ENCODE peak calls at places on chromosomes 16 and 17, in six cellular contexts. One of them, this sample, is unnamed.

GRCh38 chr17:81333626-81334368 is 38.7 kb upstream of the SLC38A10 start:
- DNase-seq in left ventricle myocardium inferior: no peak
- DNase-seq in activated B cell treated with CpG ODN at 0.5 μM for 24 hours: no peak
- DNase-seq in endodermal cell: no peak
- DNase-seq in Caco-2: no peak
- DNase-seq in HFFc6: no peak
- DNase-seq in this sample: no peak

GRCh38 chr16:13936596-13937081 is 16.7 kb downstream of the ERCC4 start:
- DNase-seq in left ventricle myocardium inferior: no peak
- DNase-seq in activated B cell treated with CpG ODN at 0.5 μM for 24 hours: no peak
- DNase-seq in endodermal cell: no peak
- DNase-seq in Caco-2: peak; percentile 47
- DNase-seq in HFFc6: peak; percentile 57
- DNase-seq in this sample: no peak

GRCh38 chr17:7767425-7768021 is 50.0 kb downstream of the DNAH2 start:
- DNase-seq in left ventricle myocardium inferior: no peak
- DNase-seq in activated B cell treated with CpG ODN at 0.5 μM for 24 hours: no peak
- DNase-seq in endodermal cell: peak; percentile 72
- DNase-seq in Caco-2: no peak
- DNase-seq in HFFc6: no peak
- DNase-seq in this sample: no peak

GRCh38 chr17:70535986-70536385 is 366.7 kb downstream of the KCNJ2 start:
- DNase-seq in left ventricle myocardium inferior: no peak
- DNase-seq in activated B cell treated with CpG ODN at 0.5 μM for 24 hours: no peak
- DNase-seq in endodermal cell: no peak
- DNase-seq in Caco-2: no peak
- DNase-seq in HFFc6: no peak
- DNase-seq in this sample: no peak

GRCh38 chr17:49218941-49219913 is 8.7 kb downstream of the ABI3 start:
- DNase-seq in left ventricle myocardium inferior: peak; percentile 27
- DNase-seq in activated B cell treated with CpG ODN at 0.5 μM for 24 hours: peak; percentile 44
- DNase-seq in endodermal cell: peak; percentile 83
- DNase-seq in Caco-2: peak; percentile 62
- DNase-seq in HFFc6: no peak
- DNase-seq in this sample: no peak

GRCh38 chr17:32386844-32387243 is 36.9 kb downstream of the ZNF207 start:
- DNase-seq in left ventricle myocardium inferior: no peak
- DNase-seq in activated B cell treated with CpG ODN at 0.5 μM for 24 hours: no peak
- DNase-seq in endodermal cell: no peak
- DNase-seq in Caco-2: no peak
- DNase-seq in HFFc6: no peak
- DNase-seq in this sample: no peak

GRCh38 chr17:41067281-41067680 is 1.6 kb upstream of the KRTAP2-4 start:
- DNase-seq in left ventricle myocardium inferior: no peak
- DNase-seq in activated B cell treated with CpG ODN at 0.5 μM for 24 hours: no peak
- DNase-seq in endodermal cell: no peak
- DNase-seq in Caco-2: no peak
- DNase-seq in HFFc6: peak; percentile 43
- DNase-seq in this sample: no peak

GRCh38 chr17:77555741-77556291 is 402.7 kb upstream of the TNRC6C start:
- DNase-seq in left ventricle myocardium inferior: no peak
- DNase-seq in activated B cell treated with CpG ODN at 0.5 μM for 24 hours: no peak
- DNase-seq in endodermal cell: no peak
- DNase-seq in Caco-2: no peak
- DNase-seq in HFFc6: no peak
- DNase-seq in this sample: no peak

GRCh38 chr17:2067559-2067958 is 12.7 kb downstream of the HIC1 start:
- DNase-seq in left ventricle myocardium inferior: no peak
- DNase-seq in activated B cell treated with CpG ODN at 0.5 μM for 24 hours: no peak
- DNase-seq in endodermal cell: no peak
- DNase-seq in Caco-2: no peak
- DNase-seq in HFFc6: no peak
- DNase-seq in this sample: no peak

GRCh38 chr17:78993241-78993956 is 13.7 kb upstream of the LGALS3BP start:
- DNase-seq in left ventricle myocardium inferior: no peak
- DNase-seq in activated B cell treated with CpG ODN at 0.5 μM for 24 hours: peak; percentile 40
- DNase-seq in endodermal cell: peak; percentile 94
- DNase-seq in Caco-2: peak; percentile 60
- DNase-seq in HFFc6: no peak
- DNase-seq in this sample: no peak

GRCh38 chr17:56699186-56699895 is 105.8 kb downstream of the NOG start:
- DNase-seq in left ventricle myocardium inferior: peak; percentile 19
- DNase-seq in activated B cell treated with CpG ODN at 0.5 μM for 24 hours: no peak
- DNase-seq in endodermal cell: peak; percentile 97
- DNase-seq in Caco-2: peak; percentile 88
- DNase-seq in HFFc6: peak; percentile 99
- DNase-seq in this sample: peak; percentile 89

GRCh38 chr17:82871056-82871775 is 31.4 kb upstream of the ZNF750 start:
- DNase-seq in left ventricle myocardium inferior: no peak
- DNase-seq in activated B cell treated with CpG ODN at 0.5 μM for 24 hours: peak; percentile 68
- DNase-seq in endodermal cell: no peak
- DNase-seq in Caco-2: no peak
- DNase-seq in HFFc6: no peak
- DNase-seq in this sample: no peak

GRCh38 chr17:77353684-77354419 is 213.1 kb downstream of the SEC14L1 start:
- DNase-seq in left ventricle myocardium inferior: no peak
- DNase-seq in activated B cell treated with CpG ODN at 0.5 μM for 24 hours: no peak
- DNase-seq in endodermal cell: peak; percentile 51
- DNase-seq in Caco-2: no peak
- DNase-seq in HFFc6: no peak
- DNase-seq in this sample: peak; percentile 73

GRCh38 chr16:57775661-57776469 is 26.4 kb downstream of the KIFC3 start:
- DNase-seq in left ventricle myocardium inferior: no peak
- DNase-seq in activated B cell treated with CpG ODN at 0.5 μM for 24 hours: no peak
- DNase-seq in endodermal cell: peak; percentile 99
- DNase-seq in Caco-2: peak; percentile 70
- DNase-seq in HFFc6: no peak
- DNase-seq in this sample: no peak

GRCh38 chr16:85077576-85078125 is 34.6 kb downstream of the CIBAR2 start:
- DNase-seq in left ventricle myocardium inferior: no peak
- DNase-seq in activated B cell treated with CpG ODN at 0.5 μM for 24 hours: no peak
- DNase-seq in endodermal cell: no peak
- DNase-seq in Caco-2: no peak
- DNase-seq in HFFc6: no peak
- DNase-seq in this sample: no peak

GRCh38 chr17:59530561-59530960 is 34.8 kb upstream of the DHX40 start:
- DNase-seq in left ventricle myocardium inferior: no peak
- DNase-seq in activated B cell treated with CpG ODN at 0.5 μM for 24 hours: no peak
- DNase-seq in endodermal cell: no peak
- DNase-seq in Caco-2: no peak
- DNase-seq in HFFc6: no peak
- DNase-seq in this sample: no peak

GRCh38 chr17:44220211-44221071 is 966 bp upstream of the UBTF start:
- DNase-seq in left ventricle myocardium inferior: peak; percentile 51
- DNase-seq in activated B cell treated with CpG ODN at 0.5 μM for 24 hours: peak; percentile 65
- DNase-seq in endodermal cell: peak; percentile 81
- DNase-seq in Caco-2: no peak
- DNase-seq in HFFc6: no peak
- DNase-seq in this sample: no peak

GRCh38 chr16:16124974-16125373 is 98.3 kb downstream of the ABCC6 start:
- DNase-seq in left ventricle myocardium inferior: no peak
- DNase-seq in activated B cell treated with CpG ODN at 0.5 μM for 24 hours: no peak
- DNase-seq in endodermal cell: no peak
- DNase-seq in Caco-2: no peak
- DNase-seq in HFFc6: no peak
- DNase-seq in this sample: no peak

GRCh38 chr17:7703584-7704574 is 1.1 kb upstream of the EFNB3 start:
- DNase-seq in left ventricle myocardium inferior: no peak
- DNase-seq in activated B cell treated with CpG ODN at 0.5 μM for 24 hours: no peak
- DNase-seq in endodermal cell: peak; percentile 96
- DNase-seq in Caco-2: peak; percentile 44
- DNase-seq in HFFc6: no peak
- DNase-seq in this sample: no peak

GRCh38 chr17:40178021-40178601 is 841 bp downstream of the RAPGEFL1 start:
- DNase-seq in left ventricle myocardium inferior: no peak
- DNase-seq in activated B cell treated with CpG ODN at 0.5 μM for 24 hours: peak; percentile 27
- DNase-seq in endodermal cell: peak; percentile 92
- DNase-seq in Caco-2: no peak
- DNase-seq in HFFc6: no peak
- DNase-seq in this sample: no peak

GRCh38 chr17:39704821-39705551 is 5.1 kb downstream of the ERBB2 start:
- DNase-seq in left ventricle myocardium inferior: no peak
- DNase-seq in activated B cell treated with CpG ODN at 0.5 μM for 24 hours: no peak
- DNase-seq in endodermal cell: peak; percentile 80
- DNase-seq in Caco-2: no peak
- DNase-seq in HFFc6: peak; percentile 6
- DNase-seq in this sample: peak; percentile 77

GRCh38 chr16:17930280-17930679 is 406.3 kb downstream of the NPIPA8 start:
- DNase-seq in left ventricle myocardium inferior: no peak
- DNase-seq in activated B cell treated with CpG ODN at 0.5 μM for 24 hours: no peak
- DNase-seq in endodermal cell: peak; percentile 48
- DNase-seq in Caco-2: no peak
- DNase-seq in HFFc6: no peak
- DNase-seq in this sample: no peak

GRCh38 chr17:19546289-19547065 is 12.8 kb downstream of the SLC47A1 start:
- DNase-seq in left ventricle myocardium inferior: peak; percentile 44
- DNase-seq in activated B cell treated with CpG ODN at 0.5 μM for 24 hours: no peak
- DNase-seq in endodermal cell: peak; percentile 74
- DNase-seq in Caco-2: peak; percentile 57
- DNase-seq in HFFc6: no peak
- DNase-seq in this sample: no peak
- TF ChIP-seq CTCF in left ventricle myocardium inferior: peak; percentile 48
- TF ChIP-seq CTCF in activated B cell treated with CpG ODN at 0.5 μM for 24 hours: no peak
- TF ChIP-seq CTCF in endodermal cell: peak; percentile 62
- TF ChIP-seq CTCF in Caco-2: peak; percentile 41
- TF ChIP-seq CTCF in HFFc6: no peak
- TF ChIP-seq CTCF in this sample: peak; percentile 20

GRCh38 chr16:79597277-79597676 is 3.3 kb downstream of the MAF start:
- DNase-seq in left ventricle myocardium inferior: no peak
- DNase-seq in activated B cell treated with CpG ODN at 0.5 μM for 24 hours: no peak
- DNase-seq in endodermal cell: no peak
- DNase-seq in Caco-2: no peak
- DNase-seq in HFFc6: no peak
- DNase-seq in this sample: no peak

GRCh38 chr16:79599837-79600635 is 501 bp downstream of the MAF start:
- DNase-seq in left ventricle myocardium inferior: peak; percentile 73
- DNase-seq in activated B cell treated with CpG ODN at 0.5 μM for 24 hours: peak; percentile 47
- DNase-seq in endodermal cell: peak; percentile 84
- DNase-seq in Caco-2: no peak
- DNase-seq in HFFc6: no peak
- DNase-seq in this sample: peak; percentile 87

GRCh38 chr16:79597775-79598174 is 2.8 kb downstream of the MAF start:
- DNase-seq in left ventricle myocardium inferior: no peak
- DNase-seq in activated B cell treated with CpG ODN at 0.5 μM for 24 hours: no peak
- DNase-seq in endodermal cell: no peak
- DNase-seq in Caco-2: no peak
- DNase-seq in HFFc6: no peak
- DNase-seq in this sample: no peak

GRCh38 chr16:79599256-79599836 is 1.2 kb downstream of the MAF start:
- DNase-seq in left ventricle myocardium inferior: peak; percentile 29
- DNase-seq in activated B cell treated with CpG ODN at 0.5 μM for 24 hours: peak; percentile 27
- DNase-seq in endodermal cell: peak; percentile 84
- DNase-seq in Caco-2: no peak
- DNase-seq in HFFc6: no peak
- DNase-seq in this sample: no peak

DNA sequence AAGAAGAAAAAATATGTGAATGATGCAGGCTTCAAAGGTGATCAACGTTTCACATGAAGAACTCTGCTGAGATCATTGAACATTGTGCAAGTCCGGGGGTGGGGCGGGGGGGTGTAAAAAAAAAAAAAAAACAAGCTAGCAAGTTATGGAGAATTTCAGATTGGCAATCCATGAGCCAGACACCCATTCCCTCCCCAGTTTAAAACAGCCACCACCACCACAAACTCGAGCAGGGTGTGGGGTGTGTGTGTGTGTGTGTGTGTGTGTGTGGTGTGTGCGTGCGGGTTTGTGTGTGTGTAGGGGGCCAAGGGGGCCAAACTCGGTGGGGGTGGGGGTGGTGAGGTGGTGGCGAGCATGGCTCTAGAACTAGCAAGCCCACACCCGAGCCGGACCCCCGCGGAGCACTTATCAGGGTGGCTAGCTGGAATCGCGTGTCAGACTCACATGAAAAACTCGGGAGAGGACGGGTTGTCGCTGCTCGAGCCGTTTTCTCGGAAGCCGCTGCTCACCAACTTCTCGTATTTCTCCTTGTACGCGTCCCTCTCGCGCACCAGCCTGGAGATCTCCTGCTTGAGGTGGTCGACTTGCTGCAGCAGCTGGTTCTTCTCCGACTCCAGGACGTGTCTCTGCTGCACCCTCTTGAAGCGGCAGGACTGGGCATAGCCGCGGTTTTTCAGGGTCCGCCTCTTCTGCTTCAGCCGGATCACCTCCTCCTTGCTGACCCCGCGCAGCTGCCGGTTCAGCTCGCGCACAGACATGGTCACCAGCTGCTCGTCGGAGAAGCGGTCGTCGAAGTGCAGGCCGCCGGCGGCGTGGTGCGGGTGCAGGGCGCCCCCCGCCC is 2.0 kb downstream of the MAF start:
- DNase-seq in left ventricle myocardium inferior: peak; percentile 62
- DNase-seq in activated B cell treated with CpG ODN at 0.5 μM for 24 hours: peak; percentile 22
- DNase-seq in endodermal cell: peak; percentile 91
- DNase-seq in Caco-2: peak; percentile 68
- DNase-seq in HFFc6: no peak
- DNase-seq in this sample: peak; percentile 88
- TF ChIP-seq CTCF in left ventricle myocardium inferior: peak; percentile 51
- TF ChIP-seq CTCF in activated B cell treated with CpG ODN at 0.5 μM for 24 hours: no peak
- TF ChIP-seq CTCF in endodermal cell: peak; percentile 70
- TF ChIP-seq CTCF in Caco-2: peak; percentile 35
- TF ChIP-seq CTCF in HFFc6: no peak
- TF ChIP-seq CTCF in this sample: peak; percentile 46

DNA sequence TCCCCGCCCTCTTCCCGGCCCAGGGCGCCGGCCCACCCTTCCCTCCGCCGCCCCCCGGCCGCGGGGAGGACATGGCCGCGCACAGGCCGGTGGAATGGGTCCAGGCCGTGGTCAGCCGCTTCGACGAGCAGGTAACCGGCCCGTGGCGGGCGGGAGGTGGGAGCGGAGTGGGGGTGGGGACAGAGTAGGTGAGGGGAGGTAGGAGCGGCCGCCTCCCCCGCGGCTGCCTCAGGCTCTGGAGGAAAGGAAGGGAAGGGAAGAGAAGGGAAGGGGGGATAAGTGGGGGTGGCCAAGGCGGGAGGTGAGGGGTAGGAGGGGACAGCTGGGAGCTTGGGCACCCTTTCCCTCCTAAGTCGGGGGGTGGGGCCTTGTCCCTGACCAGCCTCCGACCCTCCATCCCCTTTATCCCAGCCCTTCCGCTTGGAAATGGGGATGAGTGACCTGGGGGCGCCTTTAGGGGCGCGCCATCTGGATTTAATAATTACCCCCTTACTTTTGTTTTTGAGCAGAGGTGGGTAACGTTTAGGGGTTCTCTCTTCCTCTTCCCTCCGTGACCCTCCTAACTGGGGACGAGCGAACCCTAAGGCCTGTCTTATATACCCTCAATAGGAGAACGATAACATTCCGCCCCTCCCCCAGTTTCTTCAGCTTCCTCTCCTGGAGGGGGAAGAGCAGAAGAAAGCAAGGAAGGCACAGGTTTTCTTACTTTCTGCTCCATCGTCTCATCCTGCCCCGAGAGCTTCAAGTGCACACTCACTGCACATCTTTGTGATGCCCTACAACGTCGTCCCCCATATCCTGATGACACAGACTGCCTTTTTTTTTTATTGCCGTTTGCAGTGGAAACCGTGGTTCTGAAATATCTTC is 695 bp downstream of the NF1 start:
- DNase-seq in left ventricle myocardium inferior: peak; percentile 41
- DNase-seq in activated B cell treated with CpG ODN at 0.5 μM for 24 hours: peak; percentile 32
- DNase-seq in endodermal cell: peak; percentile 95
- DNase-seq in Caco-2: peak; percentile 76
- DNase-seq in HFFc6: peak; percentile 51
- DNase-seq in this sample: peak; percentile 85
- TF ChIP-seq CTCF in left ventricle myocardium inferior: no peak
- TF ChIP-seq CTCF in activated B cell treated with CpG ODN at 0.5 μM for 24 hours: no peak
- TF ChIP-seq CTCF in endodermal cell: no peak
- TF ChIP-seq CTCF in Caco-2: no peak
- TF ChIP-seq CTCF in HFFc6: no peak
- TF ChIP-seq CTCF in this sample: no peak

GRCh38 chr17:18877104-18877503 is 19.2 kb downstream of the PRPSAP2 start:
- DNase-seq in left ventricle myocardium inferior: no peak
- DNase-seq in activated B cell treated with CpG ODN at 0.5 μM for 24 hours: no peak
- DNase-seq in endodermal cell: no peak
- DNase-seq in Caco-2: no peak
- DNase-seq in HFFc6: peak; percentile 40
- DNase-seq in this sample: no peak
- TF ChIP-seq CTCF in left ventricle myocardium inferior: no peak
- TF ChIP-seq CTCF in activated B cell treated with CpG ODN at 0.5 μM for 24 hours: no peak
- TF ChIP-seq CTCF in endodermal cell: no peak
- TF ChIP-seq CTCF in Caco-2: no peak
- TF ChIP-seq CTCF in HFFc6: no peak
- TF ChIP-seq CTCF in this sample: no peak